ENCODE peak calls at places on chromosomes 1 and 21, in four cellular contexts. O is GM23338; E is CD4-positive, alpha-beta memory T cell; A is mesendoderm. J is an unnamed sample.

GRCh38 chr1:215860833-215861232 is 293.7 kb downstream of the KCTD3 start:
- DNase-seq in O (no peak), E (no peak), A (no peak), J (no peak)

GRCh38 chr1:171817511-171818265 is 23.6 kb upstream of the DNM3 start:
- DNase-seq in O (peak; percentile 22), E (no peak), A (peak; percentile 86), J (no peak)

GRCh38 chr1:53066941-53067738 is 5.1 kb downstream of the PODN start:
- DNase-seq in O (no peak), E (no peak), A (no peak), J (no peak)

GRCh38 chr1:205783904-205784303 is 8.6 kb upstream of the RAB29 start:
- DNase-seq in O (no peak), E (no peak), A (no peak), J (no peak)

GRCh38 chr1:118788372-118788955 is 199.7 kb downstream of the TBX15 start:
- DNase-seq in O (no peak), E (no peak), A (no peak), J (no peak)

GRCh38 chr1:94905207-94905606 is 21.7 kb downstream of the CNN3 start:
- DNase-seq in O (no peak), E (no peak), A (no peak), J (no peak)

GRCh38 chr1:4656533-4657140 is 2.2 kb downstream of the AJAP1 start:
- DNase-seq in O (no peak), E (no peak), A (no peak), J (no peak)

GRCh38 chr1:50701706-50702317 is 258.3 kb downstream of the FAF1 start:
- DNase-seq in O (no peak), E (no peak), A (no peak), J (no peak)

GRCh38 chr21:30072496-30072895 is 94.1 kb downstream of the CLDN17 start:
- DNase-seq in O (peak; percentile 85), E (no peak), A (peak; percentile 83), J (no peak)

GRCh38 chr1:87449348-87449963 is 120.8 kb downstream of the LMO4 start:
- DNase-seq in O (no peak), E (peak; percentile 54), A (no peak), J (no peak)

GRCh38 chr1:29546496-29546895 is 310.2 kb downstream of the PTPRU start:
- DNase-seq in O (no peak), E (no peak), A (no peak), J (no peak)

GRCh38 chr1:197199923-197200467 is 53.5 kb upstream of the ASPM start:
- DNase-seq in O (no peak), E (no peak), A (peak; percentile 23), J (no peak)

GRCh38 chr1:17875171-17875881 is 120.2 kb downstream of the ACTL8 start:
- DNase-seq in O (no peak), E (no peak), A (no peak), J (no peak)

GRCh38 chr21:34640858-34641257 is 25.9 kb upstream of the RCAN1 start:
- DNase-seq in O (no peak), E (no peak), A (peak; percentile 16), J (no peak)

GRCh38 chr1:233790662-233791371 is 113.7 kb upstream of the SLC35F3 start:
- DNase-seq in O (peak; percentile 78), E (no peak), A (peak; percentile 73), J (peak; percentile 23)

GRCh38 chr1:186605762-186606350 is 74.4 kb downstream of the PTGS2 start:
- DNase-seq in O (peak; percentile 86), E (no peak), A (peak; percentile 88), J (no peak)

GRCh38 chr1:155254714-155255242 is 505 bp downstream of the ENTREP3 start:
- DNase-seq in O (no peak), E (no peak), A (no peak), J (no peak)

GRCh38 chr1:173269490-173270230 is 62.5 kb upstream of the TNFSF4 start:
- DNase-seq in O (peak; percentile 3), E (no peak), A (peak; percentile 53), J (no peak)

GRCh38 chr1:53735261-53735660 is 3.7 kb downstream of the GLIS1 start:
- DNase-seq in O (no peak), E (no peak), A (no peak), J (no peak)

GRCh38 chr21:32382108-32382601 is 10.7 kb downstream of the URB1 start:
- DNase-seq in O (no peak), E (no peak), A (no peak), J (no peak)

GRCh38 chr1:243447844-243448243 is 192.0 kb downstream of the SDCCAG8 start:
- DNase-seq in O (no peak), E (no peak), A (no peak), J (no peak)

GRCh38 chr1:117342397-117342796 is 24.9 kb upstream of the MAN1A2 start:
- DNase-seq in O (no peak), E (no peak), A (no peak), J (no peak)

GRCh38 chr1:177585492-177586220 is 384.2 kb downstream of the SEC16B start:
- DNase-seq in O (no peak), E (no peak), A (no peak), J (no peak)

GRCh38 chr1:78054559-78054958 is 8.8 kb downstream of the GIPC2 start:
- DNase-seq in O (no peak), E (no peak), A (no peak), J (no peak)

GRCh38 chr1:9774744-9775679 is 48.8 kb downstream of the CLSTN1 start:
- DNase-seq in O (no peak), E (no peak), A (peak; percentile 50), J (no peak)

GRCh38 chr1:37001697-37002096 is 32.6 kb downstream of the GRIK3 start:
- DNase-seq in O (peak; percentile 34), E (no peak), A (peak; percentile 11), J (no peak)

GRCh38 chr1:171251741-171252300 is 3.5 kb downstream of the FMO1 start:
- DNase-seq in O (peak; percentile 53), E (no peak), A (peak; percentile 23), J (no peak)

GRCh38 chr1:197159461-197159860 is 13.0 kb upstream of the ASPM start:
- DNase-seq in O (no peak), E (no peak), A (no peak), J (no peak)

GRCh38 chr21:33237446-33237845 is 7.7 kb downstream of the IFNAR2 start:
- DNase-seq in O (no peak), E (no peak), A (no peak), J (no peak)

GRCh38 chr21:29196021-29196663 is 65.7 kb downstream of the MAP3K7CL start:
- DNase-seq in O (peak; percentile 33), E (peak; percentile 88), A (peak; percentile 72), J (peak; percentile 16)

GRCh38 chr1:62912028-62912638 is 128.2 kb downstream of the ATG4C start:
- DNase-seq in O (peak; percentile 44), E (no peak), A (peak; percentile 18), J (no peak)

DNA sequence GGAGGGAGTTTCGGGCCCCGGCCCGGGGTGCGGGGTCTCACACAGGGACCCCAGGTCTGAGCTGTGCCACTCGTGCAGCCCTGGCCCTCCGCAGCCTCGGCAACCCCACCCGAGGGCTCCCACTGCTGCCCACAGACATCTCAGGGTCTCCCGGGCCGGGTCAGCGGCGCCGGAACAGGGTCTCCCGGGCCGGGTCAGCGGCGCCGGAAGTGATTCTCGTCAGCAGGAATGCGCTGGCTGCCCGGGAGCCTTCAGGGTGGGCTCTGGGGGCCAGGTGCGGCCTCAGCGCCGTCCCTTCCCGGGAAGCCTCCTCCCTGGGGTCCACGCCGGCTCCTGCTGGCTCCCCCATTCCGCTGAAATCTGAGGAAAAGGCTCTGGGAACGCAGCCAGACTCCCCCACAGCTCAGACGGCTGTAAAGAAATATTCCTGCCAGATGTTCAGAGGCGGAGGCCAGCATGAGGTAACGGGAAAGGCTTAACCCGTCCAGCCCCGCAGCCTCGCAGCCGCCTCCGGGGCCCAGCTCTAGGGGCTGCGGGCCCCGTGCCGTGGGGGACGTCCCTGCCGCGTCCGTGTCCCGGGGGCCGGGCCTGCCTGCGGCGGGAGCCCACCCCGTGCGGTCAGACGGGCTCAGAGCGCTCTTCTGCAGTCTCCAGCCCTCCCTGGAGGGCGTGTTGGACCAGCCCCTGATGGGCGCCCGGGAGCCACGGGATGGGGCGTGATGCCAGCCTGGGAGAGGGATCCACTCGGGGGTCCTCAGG is 8.7 kb upstream of the COL6A1 start:
- DNase-seq in O (peak; percentile 64), E (no peak), A (peak; percentile 58), J (no peak)
- H3K27me3 ChIP-seq in O (peaks cover 8% of the 10 kb centered on the region), E (peaks cover 35% of the 10 kb centered on the region), A (no peaks in the 10 kb centered on the region), J (peaks cover 33% of the 10 kb centered on the region)

DNA sequence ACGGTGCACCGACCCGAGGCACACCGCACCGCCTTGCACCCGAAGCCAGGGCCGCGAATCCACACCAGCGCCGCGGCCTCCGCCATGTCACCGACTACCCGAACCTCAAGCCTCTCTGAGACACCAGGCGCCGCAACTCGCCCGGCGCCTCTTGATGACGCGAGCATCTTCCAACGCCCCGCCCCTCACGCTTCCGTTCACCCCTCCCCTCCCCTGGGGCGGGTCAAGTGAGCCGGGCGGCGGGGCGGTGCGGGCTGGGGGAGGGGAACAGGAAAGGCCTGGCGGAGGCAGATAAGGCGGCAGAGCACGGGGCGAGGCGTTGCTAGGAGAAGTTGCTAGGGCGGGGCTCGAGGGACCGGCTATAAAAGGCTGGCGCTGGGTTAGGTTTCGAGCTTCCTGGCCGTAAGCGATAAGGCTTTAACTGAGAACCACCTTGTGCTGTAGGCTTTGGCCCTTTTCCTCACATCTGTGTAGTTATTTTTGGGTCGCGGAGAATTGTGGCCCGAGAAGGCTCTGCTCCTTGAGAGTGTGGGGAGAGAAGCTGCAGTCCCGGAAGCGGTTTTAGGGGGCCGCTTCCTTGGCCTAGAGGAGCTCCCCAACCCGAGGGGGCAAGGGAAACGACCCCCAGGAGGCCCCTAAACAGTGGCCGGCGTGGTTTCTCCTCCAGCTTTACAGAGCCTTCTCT is at the start of gene SDE2:
- DNase-seq in O (peak; percentile 100), E (peak; percentile 99), A (peak; percentile 100), J (peak; percentile 100)
- H3K4me1 ChIP-seq in O (peaks cover 36% of the 10 kb centered on the region), E (peaks cover 81% of the 10 kb centered on the region), A (peaks cover 10% of the 10 kb centered on the region), J (peaks cover 81% of the 10 kb centered on the region)

GRCh38 chr1:235579891-235580290 is 69.7 kb downstream of the GNG4 start:
- DNase-seq in O (no peak), E (no peak), A (no peak), J (no peak)
- H3K36me3 ChIP-seq in O (peaks cover 8% of the 10 kb centered on the region), E (no peaks in the 10 kb centered on the region), A (no peaks in the 10 kb centered on the region), J (no peaks in the 10 kb centered on the region)

DNA sequence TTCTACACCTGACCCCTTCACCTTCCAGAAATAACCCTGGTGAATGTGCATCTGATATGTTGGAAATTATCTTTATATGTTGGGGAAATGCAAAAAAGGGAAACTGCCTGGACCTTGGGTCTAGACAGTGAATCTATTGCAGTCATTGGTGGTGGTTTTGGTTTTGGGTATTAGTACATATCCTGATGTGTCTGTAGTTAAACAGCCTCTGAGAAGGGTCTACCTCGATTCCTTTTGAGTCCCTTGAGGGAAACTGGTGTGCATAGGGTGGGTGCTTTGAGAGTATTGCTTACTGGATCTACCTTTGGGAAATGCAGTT is 127.3 kb upstream of the KIAA0040 start:
- DNase-seq in O (no peak), E (no peak), A (no peak), J (no peak)
- H3K27me3 ChIP-seq in O (no peaks in the 10 kb centered on the region), E (peaks cover 6% of the 10 kb centered on the region), A (no peaks in the 10 kb centered on the region), J (no peaks in the 10 kb centered on the region)

DNA sequence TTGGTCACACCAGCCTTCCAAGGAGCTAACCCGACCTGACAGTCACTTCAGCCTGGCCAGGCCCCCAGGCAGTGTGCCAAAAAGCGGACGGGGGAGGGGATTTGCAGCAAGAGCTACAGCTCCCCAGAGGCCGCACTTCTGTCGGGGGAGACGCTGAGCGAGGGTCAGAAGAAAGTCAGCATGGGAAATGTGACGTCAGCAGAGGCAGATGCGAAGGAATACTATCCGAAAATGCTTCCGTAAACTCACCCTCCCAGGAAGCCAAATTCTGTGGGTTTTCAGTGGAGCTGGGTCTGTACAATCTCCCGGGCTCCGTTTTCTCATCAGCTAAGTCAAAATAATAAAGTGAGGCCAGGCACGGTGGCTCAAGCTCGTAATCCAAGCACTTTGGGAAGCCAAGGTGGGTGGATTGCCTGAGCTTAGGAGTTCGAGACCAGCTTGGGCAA is 28.5 kb upstream of the ECE1 start:
- DNase-seq in O (no peak), E (no peak), A (peak; percentile 71), J (no peak)
- H3K4me1 ChIP-seq in O (peaks cover 71% of the 10 kb centered on the region), E (peaks cover 30% of the 10 kb centered on the region), A (peaks cover 35% of the 10 kb centered on the region), J (peaks cover 19% of the 10 kb centered on the region)

J was measured in CD8-positive, alpha-beta memory T cell.